ENCODE peak calls at places on chromosomes 7 and 10, in four cellular contexts. D is heart right ventricle, Y is lung, L is AG04450. T is an unnamed sample.
A peak's percentile ranks its signal among the peaks of the same experiment; 100 is the strongest.

GRCh38 chr7:113730309-113730955 is 188.4 kb downstream of the PPP1R3A start:
- DNase-seq in L (peak; percentile 58), D (no peak), Y (no peak), T (no peak)

GRCh38 chr10:64115913-64116643 is 594.9 kb downstream of the REEP3 start:
- DNase-seq in L (no peak), Y (no peak), D (peak; percentile 4), T (no peak)

GRCh38 chr10:120477006-120477722 is 20.1 kb downstream of the PLPP4 start:
- DNase-seq in L (no peak), D (no peak), Y (no peak), T (peak; percentile 42)

GRCh38 chr7:69845721-69846495 is 247.6 kb downstream of the AUTS2 start:
- DNase-seq in L (no peak), Y (no peak), D (no peak), T (no peak)

GRCh38 chr7:114341648-114342047 is 73.0 kb upstream of the FOXP2 start:
- DNase-seq in Y (no peak), D (no peak), L (no peak), T (no peak)

GRCh38 chr10:61225939-61226338 is 227.2 kb downstream of the TMEM26 start:
- DNase-seq in Y (no peak), D (no peak), L (no peak), T (no peak)

GRCh38 chr10:105964009-105964408 is 1200.5 kb downstream of the SORCS1 start:
- DNase-seq in D (no peak), Y (no peak), L (no peak), T (no peak)

GRCh38 chr7:1535100-1535458 is 4.6 kb downstream of the MAFK start:
- DNase-seq in Y (no peak), D (no peak), L (no peak), T (no peak)

GRCh38 chr7:108247646-108248045 is 117.5 kb upstream of the LAMB4 start:
- DNase-seq in Y (no peak), D (no peak), L (no peak), T (no peak)

GRCh38 chr10:6565588-6565987 is 14.5 kb downstream of the PRKCQ start:
- DNase-seq in L (no peak), D (no peak), Y (no peak), T (no peak)

GRCh38 chr7:63899691-63900393 is 98.8 kb upstream of the ZNF722 start:
- DNase-seq in D (peak; percentile 90), L (no peak), Y (peak; percentile 86), T (no peak)

GRCh38 chr7:16688249-16688648 is 42.3 kb downstream of the BZW2 start:
- DNase-seq in D (no peak), Y (no peak), L (no peak), T (no peak)

GRCh38 chr7:42956062-42956461 is 23.9 kb downstream of the MRPL32 start:
- DNase-seq in L (no peak), Y (no peak), D (no peak), T (no peak)

GRCh38 chr7:108254259-108254658 is 124.1 kb upstream of the LAMB4 start:
- DNase-seq in D (no peak), L (no peak), Y (no peak), T (no peak)

GRCh38 chr10:102710604-102711003 is 3.6 kb downstream of the ARL3 start:
- DNase-seq in Y (no peak), L (peak; percentile 66), D (no peak), T (peak; percentile 17)

GRCh38 chr10:34773617-34774261 is 41.4 kb downstream of the PARD3 start:
- DNase-seq in Y (no peak), L (no peak), D (no peak), T (no peak)

GRCh38 chr10:74289956-74290355 is 138.9 kb downstream of the ADK start:
- DNase-seq in Y (no peak), D (no peak), L (no peak), T (no peak)

GRCh38 chr10:72638586-72639440 is 12.9 kb upstream of the MICU1 start:
- DNase-seq in D (no peak), Y (no peak), L (no peak), T (no peak)

GRCh38 chr7:18458830-18459229 is 36.7 kb upstream of the HDAC9 start:
- DNase-seq in L (no peak), D (no peak), Y (no peak), T (no peak)

GRCh38 chr10:59808896-59809643 is 55.8 kb upstream of the MRLN start:
- DNase-seq in L (no peak), Y (peak; percentile 75), D (peak; percentile 67), T (no peak)

GRCh38 chr10:4653160-4653559 is 172.8 kb upstream of the AKR1E2 start:
- DNase-seq in D (no peak), L (no peak), Y (no peak), T (no peak)

GRCh38 chr7:94888542-94888941 is 18.9 kb upstream of the PPP1R9A start:
- DNase-seq in D (peak; percentile 46), Y (peak; percentile 43), L (no peak), T (no peak)

GRCh38 chr10:11180228-11180627 is 162.6 kb downstream of the CELF2 start:
- DNase-seq in L (no peak), Y (no peak), D (no peak), T (peak; percentile 59)

GRCh38 chr10:86020139-86020538 is 346.5 kb downstream of the GRID1 start:
- DNase-seq in Y (no peak), L (no peak), D (no peak), T (peak; percentile 66)

GRCh38 chr10:16799621-16800020 is 17.6 kb downstream of the RSU1 start:
- DNase-seq in D (no peak), Y (no peak), L (no peak), T (peak; percentile 57)

GRCh38 chr7:25565949-25566348 is 337.7 kb upstream of the NPVF start:
- DNase-seq in Y (peak; percentile 66), L (peak; percentile 61), D (peak; percentile 36), T (no peak)

GRCh38 chr10:3924344-3924743 is 139.3 kb upstream of the KLF6 start:
- DNase-seq in D (no peak), Y (no peak), L (peak; percentile 24), T (no peak)

GRCh38 chr7:99042957-99043356 is 101.0 kb downstream of the SMURF1 start:
- DNase-seq in L (no peak), D (no peak), Y (peak; percentile 5), T (no peak)

GRCh38 chr10:105857284-105858264 is 1216.5 kb downstream of the SORCS3 start:
- DNase-seq in Y (no peak), D (no peak), L (no peak), T (no peak)

GRCh38 chr7:46072722-46073121 is 151.7 kb upstream of the IGFBP3 start:
- DNase-seq in L (no peak), D (no peak), Y (no peak), T (no peak)

GRCh38 chr10:68086011-68086410 is 10.9 kb upstream of the HERC4 start:
- DNase-seq in D (no peak), L (no peak), Y (no peak), T (no peak)

GRCh38 chr10:68081916-68082315 is 6.8 kb upstream of the HERC4 start:
- DNase-seq in D (no peak), Y (no peak), L (no peak), T (no peak)

GRCh38 chr10:68083953-68084352 is 8.9 kb upstream of the HERC4 start:
- DNase-seq in Y (no peak), L (no peak), D (no peak), T (no peak)

GRCh38 chr10:68080853-68081431 is 5.9 kb upstream of the HERC4 start:
- DNase-seq in L (no peak), D (no peak), Y (no peak), T (no peak)

GRCh38 chr10:68082815-68083395 is 7.8 kb upstream of the HERC4 start:
- DNase-seq in L (no peak), Y (no peak), D (no peak), T (no peak)
- TF ChIP-seq CTCF in L (peak; percentile 62), Y (no peak), D (peak; percentile 41), T (peak; percentile 69)

DNA sequence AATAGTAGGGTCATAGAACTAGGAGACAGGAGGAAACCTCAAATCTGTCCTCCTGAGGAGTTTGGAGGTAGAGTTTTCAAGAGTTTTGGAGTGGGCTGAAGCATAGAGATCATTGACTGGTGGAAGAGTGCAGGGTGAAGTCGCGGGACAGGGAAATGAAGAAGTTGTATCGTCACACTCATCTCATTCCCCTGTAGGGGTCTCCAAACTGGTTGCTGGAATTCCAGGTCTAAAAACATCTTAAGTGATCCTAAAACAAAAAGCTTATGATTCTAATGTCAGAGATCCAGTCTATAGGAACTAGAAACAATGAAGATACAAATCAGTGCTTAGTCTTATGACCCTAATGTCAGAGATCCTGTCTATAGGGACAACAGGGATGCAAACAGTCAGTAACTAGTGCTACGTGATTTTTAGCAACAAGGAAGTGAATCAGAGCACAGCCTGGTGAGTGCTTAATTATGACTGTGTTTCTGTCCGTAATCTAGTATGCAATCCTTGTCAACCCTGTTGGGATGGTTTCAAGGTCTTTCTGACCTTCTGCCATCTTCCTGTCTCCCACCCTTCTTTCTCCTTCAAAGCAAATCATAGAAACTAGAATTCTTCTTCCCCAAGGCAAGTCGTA is 139.4 kb downstream of the SKIDA1 start:
- DNase-seq in D (no peak), L (no peak), Y (no peak), T (no peak)
- TF ChIP-seq CTCF in D (no peak), L (no peak), Y (no peak), T (peak; percentile 25)

DNA sequence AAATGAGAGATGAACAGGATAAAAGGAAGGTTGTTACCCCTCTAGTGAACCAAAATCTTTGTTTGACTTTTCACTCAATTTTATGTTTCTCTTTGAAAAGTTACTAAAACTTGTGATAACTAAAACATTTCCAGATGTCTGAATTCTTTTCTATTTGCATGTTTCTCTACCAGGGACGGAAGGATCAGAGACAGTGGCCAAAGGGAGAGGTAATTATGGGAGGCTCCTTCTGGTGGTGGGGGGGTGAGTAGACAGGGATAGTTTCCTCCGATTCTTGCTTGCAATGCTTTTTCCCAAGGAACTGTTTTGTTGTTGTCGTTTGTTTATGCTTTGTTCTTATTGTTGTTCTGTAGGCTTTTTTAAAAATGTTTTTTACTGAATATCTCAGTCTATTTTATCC is 374.8 kb downstream of the INHBA start:
- DNase-seq in L (no peak), Y (no peak), D (no peak), T (no peak)
- TF ChIP-seq CTCF in L (no peak), Y (no peak), D (no peak), T (no peak)

GRCh38 chr7:149872419-149873073 is 1.2 kb upstream of the ATP6V0E2 start:
- DNase-seq in L (no peak), Y (peak; percentile 64), D (peak; percentile 87), T (peak; percentile 84)
- TF ChIP-seq CTCF in L (peak; percentile 42), Y (no peak), D (peak; percentile 21), T (peak; percentile 34)

GRCh38 chr10:796233-796632 is 106.8 kb upstream of the DIP2C start:
- DNase-seq in L (no peak), Y (no peak), D (no peak), T (no peak)

GRCh38 chr10:797179-797578 is 107.7 kb upstream of the DIP2C start:
- DNase-seq in D (no peak), L (no peak), Y (no peak), T (no peak)

GRCh38 chr10:792792-793100 is 103.3 kb upstream of the DIP2C start:
- DNase-seq in D (no peak), Y (no peak), L (peak; percentile 58), T (no peak)

GRCh38 chr10:792083-792791 is 102.8 kb upstream of the DIP2C start:
- DNase-seq in Y (no peak), D (no peak), L (no peak), T (no peak)

GRCh38 chr10:794382-794956 is 105.0 kb upstream of the DIP2C start:
- DNase-seq in L (no peak), D (no peak), Y (no peak), T (no peak)
- TF ChIP-seq CTCF in L (peak; percentile 47), D (peak; percentile 36), Y (no peak), T (peak; percentile 41)